ENCODE peak calls at places on chromosomes 1 and 21, in seven cellular contexts. One of them, this sample, is unnamed.

GRCh38 chr21:29504751-29505321 is 206.1 kb downstream of the BACH1 start:
- DNase-seq in left ventricle myocardium superior: no peak
- DNase-seq in body of pancreas: no peak
- DNase-seq in left colon: no peak
- DNase-seq in Panc1: no peak
- DNase-seq in fibroblast of mammary gland: peak
- DNase-seq in nucleus accumbens: no peak
- DNase-seq in this sample: peak

GRCh38 chr1:50699795-50700194 is 260.3 kb downstream of the FAF1 start:
- DNase-seq in left ventricle myocardium superior: no peak
- DNase-seq in body of pancreas: no peak
- DNase-seq in left colon: no peak
- DNase-seq in Panc1: no peak
- DNase-seq in fibroblast of mammary gland: no peak
- DNase-seq in nucleus accumbens: no peak
- DNase-seq in this sample: no peak

GRCh38 chr1:76154213-76154956 is 79.8 kb downstream of the ST6GALNAC3 start:
- DNase-seq in left ventricle myocardium superior: peak
- DNase-seq in body of pancreas: peak
- DNase-seq in left colon: peak
- DNase-seq in Panc1: peak
- DNase-seq in fibroblast of mammary gland: peak
- DNase-seq in nucleus accumbens: peak
- DNase-seq in this sample: peak

GRCh38 chr1:219771039-219771438 is 157.3 kb downstream of the SLC30A10 start:
- DNase-seq in left ventricle myocardium superior: no peak
- DNase-seq in body of pancreas: no peak
- DNase-seq in left colon: no peak
- DNase-seq in Panc1: no peak
- DNase-seq in fibroblast of mammary gland: peak
- DNase-seq in nucleus accumbens: no peak
- DNase-seq in this sample: peak

GRCh38 chr1:229114315-229114714 is 156.6 kb upstream of the RAB4A start:
- DNase-seq in left ventricle myocardium superior: no peak
- DNase-seq in body of pancreas: no peak
- DNase-seq in left colon: no peak
- DNase-seq in Panc1: no peak
- DNase-seq in fibroblast of mammary gland: no peak
- DNase-seq in nucleus accumbens: no peak
- DNase-seq in this sample: no peak

GRCh38 chr1:10943991-10944730 is 68.3 kb upstream of the TARDBP start:
- DNase-seq in left ventricle myocardium superior: no peak
- DNase-seq in body of pancreas: peak
- DNase-seq in left colon: peak
- DNase-seq in Panc1: no peak
- DNase-seq in fibroblast of mammary gland: peak
- DNase-seq in nucleus accumbens: no peak
- DNase-seq in this sample: peak

GRCh38 chr1:20472860-20473711 is 12.9 kb downstream of the CAMK2N1 start:
- DNase-seq in left ventricle myocardium superior: peak
- DNase-seq in body of pancreas: peak
- DNase-seq in left colon: peak
- DNase-seq in Panc1: no peak
- DNase-seq in fibroblast of mammary gland: peak
- DNase-seq in nucleus accumbens: peak
- DNase-seq in this sample: no peak

GRCh38 chr1:6123816-6124215 is 56.3 kb downstream of the CHD5 start:
- DNase-seq in left ventricle myocardium superior: no peak
- DNase-seq in body of pancreas: no peak
- DNase-seq in left colon: no peak
- DNase-seq in Panc1: no peak
- DNase-seq in fibroblast of mammary gland: no peak
- DNase-seq in nucleus accumbens: no peak
- DNase-seq in this sample: no peak

This sample was measured in astrocyte.